ENCODE peak calls at places on chromosomes 3 and 15, in ten cellular contexts. G, V, L, B, W, X, U, M, I and D are unnamed samples.

GRCh38 chr15:71312731-71313460 is 197.6 kb downstream of the THSD4 start:
- DNase-seq in W (no peak), B (no peak), V (no peak), X (no peak), M (no peak), G (no peak), U (no peak), L (no peak), I (no peak), D (no peak)

GRCh38 chr3:15633766-15634588 is 32.4 kb downstream of the BTD start:
- DNase-seq in M (no peak), U (no peak), L (no peak), G (no peak), V (no peak), B (no peak), X (no peak), W (peak), I (no peak), D (no peak)

GRCh38 chr3:173556546-173556945 is 159.0 kb downstream of the NLGN1 start:
- DNase-seq in L (no peak), X (no peak), W (no peak), B (no peak), G (no peak), U (no peak), V (no peak), I (no peak), M (no peak), D (no peak)

GRCh38 chr3:43389388-43390254 is 103.3 kb downstream of the SNRK start:
- DNase-seq in I (peak), X (no peak), W (peak), L (peak), B (no peak), G (no peak), U (no peak), V (no peak), M (peak), D (no peak)

GRCh38 chr3:44242716-44243115 is 1.0 kb downstream of the TOPAZ1 start:
- DNase-seq in L (no peak), G (no peak), W (no peak), B (no peak), I (no peak), U (no peak), V (no peak), M (no peak), X (no peak), D (no peak)

GRCh38 chr15:38714309-38715072 is 149.9 kb upstream of the RASGRP1 start:
- DNase-seq in U (no peak), L (no peak), X (peak), M (peak), I (no peak), G (no peak), V (no peak), W (peak), B (no peak), D (no peak)

GRCh38 chr3:42247576-42248027 is 18.4 kb downstream of the CCK start:
- DNase-seq in U (peak), V (peak), B (no peak), W (no peak), I (peak), M (peak), G (peak), X (peak), L (peak), D (peak)

GRCh38 chr3:62149962-62150361 is 223.4 kb downstream of the FEZF2 start:
- DNase-seq in B (no peak), X (no peak), V (no peak), W (peak), U (no peak), L (no peak), G (no peak), I (no peak), M (peak), D (no peak)

GRCh38 chr3:30342319-30343060 is 263.9 kb upstream of the TGFBR2 start:
- DNase-seq in M (peak), G (no peak), U (no peak), I (no peak), W (peak), V (peak), L (no peak), X (peak), B (no peak), D (no peak)

GRCh38 chr3:107235193-107235922 is 141.9 kb upstream of the CCDC54 start:
- DNase-seq in W (no peak), I (no peak), X (no peak), V (peak), M (peak), B (no peak), L (no peak), G (peak), U (no peak), D (no peak)

GRCh38 chr3:12556723-12557471 is at the start of gene MKRN2:
- DNase-seq in L (peak), B (peak), G (peak), M (peak), V (peak), W (peak), U (peak), I (peak), X (peak), D (peak)

DNA sequence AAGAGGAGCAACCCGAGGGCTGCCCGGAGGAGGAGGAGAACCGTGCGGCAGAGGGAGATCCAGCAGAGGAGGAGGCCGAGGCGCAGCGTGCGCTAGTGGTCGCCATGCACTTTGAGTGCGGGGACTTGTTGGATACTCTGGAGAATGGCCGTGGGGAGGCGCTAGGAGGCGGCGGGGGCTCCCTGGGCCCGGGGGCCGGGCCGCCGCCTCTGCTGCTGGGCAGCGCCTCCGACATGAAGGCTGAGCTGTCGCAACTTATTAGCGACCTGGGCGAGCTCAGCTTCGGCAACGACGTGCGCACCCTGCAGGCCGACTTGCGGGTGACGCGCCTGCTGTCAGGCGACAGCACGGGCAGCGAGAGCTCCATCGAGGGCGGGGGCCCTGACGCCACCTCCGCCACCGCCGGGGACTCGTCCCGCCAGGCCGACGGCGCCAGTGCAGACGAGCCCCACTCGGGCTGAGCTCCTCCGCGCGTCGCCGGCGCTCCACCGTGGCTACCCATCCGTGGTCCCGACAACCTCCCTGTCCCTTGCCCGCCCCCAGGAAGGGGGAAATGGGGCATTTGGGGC is 2.0 kb downstream of the FAM43A start:
- DNase-seq in X (no peak), G (peak), U (peak), L (peak), I (peak), V (peak), W (peak), M (peak), B (peak), D (peak)
- TF ChIP-seq CTCF in X (peak), G (peak), U (peak), L (no peak), I (no peak), V (peak), W (peak), M (peak), B (peak), D (peak)

DNA sequence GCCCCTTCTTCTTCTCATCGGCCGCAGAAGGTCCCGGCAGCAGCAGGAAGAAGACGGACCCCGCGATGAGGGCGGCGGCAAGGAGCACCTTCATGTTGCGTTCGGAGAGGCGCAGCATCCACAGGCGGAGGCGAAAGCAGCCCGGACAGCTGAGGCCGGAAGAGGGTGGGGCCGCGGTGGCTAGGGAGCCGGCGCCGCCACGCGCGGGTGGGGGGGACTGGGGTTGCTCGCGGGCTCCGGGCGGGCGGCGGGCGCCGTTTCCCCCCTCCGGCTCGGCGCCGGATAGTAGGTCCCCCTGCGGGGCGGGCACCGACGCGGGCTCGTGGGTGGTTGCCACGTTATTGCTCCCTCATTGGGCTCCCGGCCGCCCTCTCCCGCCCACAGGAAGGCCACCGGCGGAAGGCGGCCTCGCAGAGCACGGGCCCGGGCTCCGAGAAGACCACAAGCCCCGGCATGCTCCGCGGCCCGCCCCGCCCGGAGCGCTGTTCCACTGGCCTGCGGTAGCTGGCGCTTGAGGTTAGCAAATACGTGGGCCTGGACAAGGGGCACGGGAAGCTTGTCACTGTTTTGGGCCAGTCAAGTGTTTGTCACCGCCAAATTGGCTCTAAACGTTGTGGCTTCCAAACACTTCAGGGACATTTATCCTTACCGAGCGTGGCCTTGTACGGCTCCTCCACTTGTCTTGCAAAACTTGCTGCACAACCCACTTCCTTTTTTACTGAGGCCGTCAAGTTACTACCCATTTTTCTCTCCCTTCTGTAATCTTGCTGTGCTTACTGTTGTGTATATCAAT is at the start of gene PPIB:
- DNase-seq in I (peak), G (peak), M (peak), L (peak), W (peak), U (peak), X (peak), B (peak), V (peak), D (peak)
- TF ChIP-seq CTCF in I (no peak), G (peak), M (peak), L (no peak), W (peak), U (peak), X (peak), B (peak), V (peak), D (peak)

GRCh38 chr15:31571676-31572075 is 245.0 kb downstream of the KLF13 start:
- DNase-seq in X (no peak), I (no peak), B (no peak), V (no peak), M (no peak), L (no peak), W (no peak), U (no peak), G (no peak), D (no peak)
- TF ChIP-seq CTCF in X (peak), I (no peak), B (no peak), V (no peak), M (peak), L (no peak), W (no peak), U (no peak), G (no peak), D (no peak)

DNA sequence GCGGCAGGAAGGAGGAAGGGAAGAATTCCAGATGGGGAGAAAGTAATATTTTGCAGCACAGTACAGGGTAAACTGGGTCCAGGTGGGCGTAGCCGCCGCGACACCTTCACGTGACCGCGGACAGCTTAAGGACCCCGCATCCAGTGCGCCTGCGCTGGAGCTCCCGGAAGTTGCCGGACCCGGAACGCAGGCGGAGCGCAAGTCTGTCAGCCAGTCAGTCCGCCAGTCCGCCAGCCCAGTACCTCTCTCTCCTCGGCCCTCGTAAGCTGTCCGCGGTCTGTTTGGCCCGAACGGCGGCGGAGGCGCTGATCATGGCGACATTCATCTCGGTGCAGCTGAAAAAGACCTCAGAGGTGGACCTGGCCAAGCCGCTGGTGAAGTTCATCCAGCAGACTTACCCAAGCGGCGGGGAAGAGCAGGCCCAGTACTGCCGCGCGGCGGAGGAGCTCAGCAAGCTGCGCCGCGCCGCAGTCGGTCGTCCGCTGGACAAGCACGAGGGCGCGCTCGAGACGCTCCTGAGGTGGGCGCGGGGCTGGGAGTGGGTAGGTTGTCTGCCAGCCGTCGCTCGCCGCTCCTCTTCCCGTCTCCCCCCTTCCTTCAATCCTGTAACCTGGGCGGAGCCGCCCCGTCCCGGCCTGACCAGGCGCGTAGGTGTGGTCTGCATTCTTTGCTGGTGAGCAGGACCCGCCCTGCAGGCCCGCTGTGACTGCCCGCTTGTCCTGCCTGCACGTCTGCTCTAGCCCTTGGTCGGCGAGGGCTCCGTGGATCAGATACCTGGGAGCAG is at the start of gene PDCD6IP:
- DNase-seq in L (peak), M (peak), U (peak), G (peak), W (peak), X (peak), I (peak), V (peak), B (peak), D (peak)
- TF ChIP-seq CTCF in L (no peak), M (peak), U (peak), G (no peak), W (no peak), X (no peak), I (no peak), V (no peak), B (no peak), D (peak)